ENCODE peak calls at places on chromosomes 1 and 21, in eight cellular contexts. G, A, Y, K, T, X, P and V are unnamed samples.

GRCh38 chr1:107474877-107475612 is 334.2 kb downstream of the NTNG1 start:
- DNase-seq in G (peak), A (no peak), Y (no peak), K (no peak), T (no peak), X (no peak), P (no peak), V (no peak)

GRCh38 chr1:47367651-47368050 is 34.1 kb downstream of the CMPK1 start:
- DNase-seq in G (peak), A (no peak), Y (no peak), K (no peak), T (no peak), X (no peak), P (no peak), V (peak)

GRCh38 chr1:191913234-191913948 is 244.9 kb upstream of the RGS18 start:
- DNase-seq in G (peak), A (no peak), Y (no peak), K (no peak), T (no peak), X (no peak), P (no peak), V (peak)

GRCh38 chr1:187840557-187840956 is 1011.8 kb downstream of the PLA2G4A start:
- DNase-seq in G (peak), A (no peak), Y (no peak), K (no peak), T (no peak), X (no peak), P (peak), V (peak)

GRCh38 chr1:161189036-161189435 is 9.8 kb downstream of the ADAMTS4 start:
- DNase-seq in G (no peak), A (no peak), Y (no peak), K (no peak), T (no peak), X (no peak), P (no peak), V (peak)

GRCh38 chr1:152479792-152480595 is 30.6 kb upstream of the LCE5A start:
- DNase-seq in G (peak), A (no peak), Y (no peak), K (no peak), T (no peak), X (no peak), P (no peak), V (peak)

GRCh38 chr21:21666689-21667088 is 668.5 kb downstream of the NCAM2 start:
- DNase-seq in G (no peak), A (no peak), Y (no peak), K (no peak), T (no peak), X (no peak), P (no peak), V (no peak)

GRCh38 chr1:6770727-6771567 is 14.3 kb upstream of the CAMTA1 start:
- DNase-seq in G (peak), A (no peak), Y (no peak), K (no peak), T (no peak), X (peak), P (peak), V (peak)

GRCh38 chr1:237041795-237042466 is at the start of gene RYR2:
- DNase-seq in G (no peak), A (no peak), Y (no peak), K (no peak), T (no peak), X (no peak), P (peak), V (peak)

GRCh38 chr1:41925712-41926111 is 7.0 kb upstream of the HIVEP3 start:
- DNase-seq in G (peak), A (no peak), Y (no peak), K (no peak), T (no peak), X (no peak), P (no peak), V (peak)

GRCh38 chr1:115211071-115211745 is 121.9 kb upstream of the TSPAN2 start:
- DNase-seq in G (no peak), A (no peak), Y (no peak), K (no peak), T (no peak), X (no peak), P (no peak), V (peak)

GRCh38 chr1:58971629-58972140 is 187.8 kb upstream of the JUN start:
- DNase-seq in G (peak), A (peak), Y (no peak), K (peak), T (peak), X (no peak), P (peak), V (peak)

GRCh38 chr1:205812878-205813754 is at the start of gene SLC41A1:
- DNase-seq in G (peak), A (peak), Y (peak), K (peak), T (peak), X (peak), P (peak), V (peak)

GRCh38 chr1:155254714-155255242 is 505 bp downstream of the ENTREP3 start:
- DNase-seq in G (no peak), A (no peak), Y (no peak), K (peak), T (no peak), X (no peak), P (no peak), V (no peak)

GRCh38 chr1:248714248-248714647 is 11.7 kb upstream of the OR14I1 start:
- DNase-seq in G (no peak), A (no peak), Y (no peak), K (no peak), T (no peak), X (no peak), P (no peak), V (peak)

GRCh38 chr1:174469687-174470086 is 21.9 kb downstream of the GPR52 start:
- DNase-seq in G (no peak), A (no peak), Y (no peak), K (no peak), T (no peak), X (no peak), P (no peak), V (no peak)
- H3K4me3 ChIP-seq in G (no peak), A (no peak), Y (no peak), K (no peak), T (no peak), X (no peak), P (no peak), V (no peak)

DNA sequence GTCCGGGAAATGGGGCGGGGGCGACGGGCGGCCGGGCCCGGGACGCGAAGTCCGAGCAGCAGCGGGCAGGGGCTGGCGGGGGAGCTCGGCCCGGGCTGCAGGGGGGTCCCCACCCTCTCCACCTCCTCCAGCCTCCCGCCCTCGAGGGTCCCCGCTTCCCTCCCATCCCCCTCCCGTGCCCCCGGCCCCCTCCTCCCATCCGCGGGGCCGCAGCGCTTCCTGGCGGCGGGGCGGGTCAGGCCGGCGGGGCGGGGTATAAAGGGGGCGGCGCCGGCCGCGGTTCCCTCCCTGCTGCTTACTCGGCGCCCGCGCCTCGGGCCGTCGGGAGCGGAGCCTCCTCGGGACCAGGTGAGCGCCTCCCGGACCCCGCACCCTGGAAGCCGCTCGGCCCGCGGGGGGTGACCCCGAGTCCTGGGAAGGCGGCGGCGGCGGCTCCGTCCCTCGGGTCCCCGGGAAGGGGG is at the start of gene COL6A2:
- DNase-seq in G (peak), A (peak), Y (no peak), K (peak), T (peak), X (no peak), P (peak), V (peak)
- TF ChIP-seq CTCF in G (peak), A (peak), Y (peak), K (no peak), T (peak), X (no peak), P (peak), V (no peak)

GRCh38 chr1:21524220-21524619 is 15.0 kb downstream of the ALPL start:
- DNase-seq in G (no peak), A (no peak), Y (no peak), K (no peak), T (no peak), X (no peak), P (no peak), V (no peak)
- H3K4me3 ChIP-seq in G (no peak), A (no peak), Y (no peak), K (no peak), T (no peak), X (no peak), P (no peak), V (no peak)

DNA sequence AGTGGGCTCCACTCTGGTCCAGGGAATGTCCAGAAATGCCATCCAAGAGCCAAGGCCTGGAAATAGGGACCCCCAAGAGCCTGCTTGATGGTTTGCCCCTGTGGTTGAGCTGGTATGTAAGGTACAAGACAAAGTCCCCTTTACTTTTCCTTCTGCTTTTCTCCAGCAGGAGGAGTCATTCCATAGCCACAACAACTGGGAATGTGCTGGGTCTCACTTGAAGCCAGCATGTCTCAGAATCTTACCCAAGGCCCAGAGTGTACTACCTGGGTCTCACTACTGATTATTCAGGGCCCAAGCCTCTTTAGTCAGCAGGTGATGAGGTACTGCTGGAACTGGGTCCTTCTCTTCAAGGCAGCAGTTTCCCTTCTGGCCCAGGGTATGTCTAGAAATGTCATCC is 62.1 kb upstream of the CD55 start:
- DNase-seq in G (peak), A (no peak), Y (no peak), K (no peak), T (peak), X (no peak), P (no peak), V (peak)
- TF ChIP-seq CTCF in G (peak), A (peak), Y (peak), K (peak), T (no peak), X (peak), P (peak), V (peak)

GRCh38 chr1:2232916-2233438 is 4.9 kb downstream of the SKI start:
- DNase-seq in G (no peak), A (no peak), Y (no peak), K (no peak), T (no peak), X (no peak), P (no peak), V (no peak)
- H3K4me3 ChIP-seq in G (peak), A (peak), Y (peak), K (peak), T (peak), X (peak), P (no peak), V (peak)

GRCh38 chr1:178093150-178093957 is 550 bp upstream of the RASAL2 start:
- DNase-seq in G (peak), A (peak), Y (peak), K (peak), T (peak), X (peak), P (peak), V (peak)

GRCh38 chr1:178091986-178092745 is 1.7 kb upstream of the RASAL2 start:
- DNase-seq in G (peak), A (no peak), Y (no peak), K (no peak), T (no peak), X (peak), P (no peak), V (peak)

GRCh38 chr1:178094752-178095645 is 1.1 kb downstream of the RASAL2 start:
- DNase-seq in G (no peak), A (no peak), Y (no peak), K (no peak), T (no peak), X (peak), P (no peak), V (peak)

GRCh38 chr1:178096421-178096820 is 2.5 kb downstream of the RASAL2 start:
- DNase-seq in G (peak), A (no peak), Y (no peak), K (no peak), T (no peak), X (no peak), P (no peak), V (peak)

DNA sequence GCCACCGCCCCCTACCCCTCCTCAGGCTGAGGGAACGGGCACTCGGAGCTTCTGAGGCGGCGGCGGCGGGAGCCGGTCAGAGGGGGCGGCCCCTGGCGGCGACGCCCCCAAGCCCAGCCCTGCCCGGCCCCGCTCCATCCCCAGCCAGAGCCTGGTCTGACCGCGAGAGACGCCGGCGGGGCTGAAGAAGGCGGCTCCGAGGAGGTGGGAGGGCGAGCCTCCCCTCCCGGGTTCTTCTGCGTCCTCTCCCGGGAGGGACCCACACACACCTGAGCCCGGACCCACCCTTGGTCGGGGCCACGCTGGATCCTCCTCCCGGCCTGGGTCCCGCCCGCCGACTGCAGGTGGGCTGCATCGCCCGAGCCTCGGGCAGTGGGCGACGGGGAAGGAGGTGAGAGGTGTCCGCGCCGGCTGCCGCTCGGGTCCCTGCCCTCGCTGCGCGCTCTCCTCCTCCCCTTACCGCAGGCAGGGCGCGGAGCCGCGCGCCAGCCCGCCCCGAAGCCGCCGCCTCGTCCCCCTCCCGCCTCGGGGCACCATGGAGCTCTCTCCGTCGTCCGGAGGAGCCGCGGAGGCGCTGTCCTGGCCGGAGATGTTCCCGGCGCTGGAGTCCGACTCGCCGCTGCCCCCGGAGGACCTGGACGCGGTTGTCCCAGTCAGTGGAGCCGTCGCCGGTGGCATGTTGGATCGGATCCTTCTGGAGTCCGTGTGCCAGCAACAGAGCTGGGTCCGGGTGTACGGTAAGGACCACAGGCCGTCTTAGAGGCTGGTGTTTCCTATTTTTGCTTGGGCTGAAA is at the start of gene RASAL2:
- DNase-seq in G (peak), A (peak), Y (no peak), K (peak), T (peak), X (no peak), P (peak), V (peak)
- TF ChIP-seq CTCF in G (peak), A (peak), Y (peak), K (no peak), T (no peak), X (peak), P (peak), V (peak)

GRCh38 chr1:145963218-145964019 is 956 bp downstream of the ANKRD34A start:
- DNase-seq in G (peak), A (peak), Y (no peak), K (no peak), T (no peak), X (no peak), P (peak), V (peak)
- H3K4me3 ChIP-seq in G (peak), A (peak), Y (peak), K (peak), T (peak), X (peak), P (no peak), V (peak)

GRCh38 chr1:158649052-158649451 is 37.5 kb downstream of the SPTA1 start:
- DNase-seq in G (no peak), A (no peak), Y (no peak), K (no peak), T (no peak), X (no peak), P (no peak), V (no peak)
- TF ChIP-seq CTCF in G (no peak), A (peak), Y (no peak), K (no peak), T (no peak), X (no peak), P (peak), V (no peak)

DNA sequence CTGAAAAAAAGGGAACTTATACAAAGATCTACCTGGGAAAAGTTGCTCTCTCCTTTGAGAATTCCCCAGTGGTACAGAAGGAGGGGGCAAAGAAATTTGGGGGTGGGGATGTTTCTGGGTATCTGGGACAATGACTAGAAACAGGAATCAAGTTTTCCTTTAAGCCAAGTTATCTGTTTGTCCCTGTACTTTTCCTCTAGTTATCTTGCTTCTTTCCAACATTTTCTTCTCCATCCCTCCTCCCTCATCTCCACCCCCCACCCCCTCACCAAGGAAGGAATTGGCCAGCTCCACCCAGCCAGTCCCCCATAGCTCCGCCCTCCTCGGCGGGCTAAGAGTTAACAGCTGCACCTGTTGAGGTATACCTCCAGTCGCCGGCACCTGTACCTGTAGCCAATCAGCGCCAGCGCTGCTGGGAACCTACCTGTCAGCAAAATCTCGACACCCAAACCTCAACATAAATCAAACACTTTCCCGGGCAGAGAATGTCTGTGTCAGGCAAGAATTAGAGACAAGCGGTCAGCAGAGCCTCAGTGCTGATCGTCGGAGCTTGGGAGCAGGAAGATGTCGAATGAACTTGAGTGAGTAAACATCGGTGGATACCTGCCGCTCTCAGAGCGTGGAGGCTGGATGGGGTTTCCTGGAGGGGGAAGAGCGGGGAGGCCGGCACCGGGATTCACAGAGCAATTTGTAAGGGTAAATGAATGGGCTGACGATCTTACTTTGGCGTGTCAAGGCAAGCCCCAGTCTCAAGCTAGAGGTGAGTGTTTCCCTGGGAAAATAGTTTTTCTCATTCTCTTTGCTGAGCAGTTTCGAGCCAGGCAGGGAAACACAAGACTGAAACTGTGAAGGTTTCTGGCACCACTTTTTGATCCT is at the start of gene GRHL3:
- DNase-seq in G (no peak), A (no peak), Y (no peak), K (no peak), T (no peak), X (no peak), P (peak), V (peak)
- H3K4me3 ChIP-seq in G (no peak), A (no peak), Y (no peak), K (no peak), T (no peak), X (no peak), P (peak), V (peak)